ENCODE peak calls at places on chromosomes 12 and 14, in seven cellular contexts. One of them, this sample, is unnamed.

GRCh38 chr12:124041907-124042306 is 68.9 kb downstream of the ZNF664 start:
- DNase-seq in ovary: no peak
- DNase-seq in lung: no peak
- DNase-seq in WTC11: no peak
- DNase-seq in esophagus squamous epithelium: no peak
- DNase-seq in Caco-2: no peak
- DNase-seq in HFFc6: no peak
- DNase-seq in this sample: no peak

GRCh38 chr12:120109570-120110267 is 6.8 kb downstream of the RAB35 start:
- DNase-seq in ovary: no peak
- DNase-seq in lung: no peak
- DNase-seq in WTC11: no peak
- DNase-seq in esophagus squamous epithelium: no peak
- DNase-seq in Caco-2: no peak
- DNase-seq in HFFc6: no peak
- DNase-seq in this sample: no peak

GRCh38 chr14:77436042-77436441 is 12.7 kb upstream of the NOXRED1 start:
- DNase-seq in ovary: no peak
- DNase-seq in lung: no peak
- DNase-seq in WTC11: no peak
- DNase-seq in esophagus squamous epithelium: no peak
- DNase-seq in Caco-2: no peak
- DNase-seq in HFFc6: no peak
- DNase-seq in this sample: peak; percentile 16

GRCh38 chr14:91573894-91574837 is 64.1 kb upstream of the PPP4R3A start:
- DNase-seq in ovary: no peak
- DNase-seq in lung: peak; percentile 46
- DNase-seq in WTC11: peak; percentile 42
- DNase-seq in esophagus squamous epithelium: no peak
- DNase-seq in Caco-2: peak; percentile 71
- DNase-seq in HFFc6: peak; percentile 29
- DNase-seq in this sample: peak; percentile 54

GRCh38 chr14:105140581-105140980 is 28.0 kb downstream of the JAG2 start:
- DNase-seq in ovary: no peak
- DNase-seq in lung: no peak
- DNase-seq in WTC11: no peak
- DNase-seq in esophagus squamous epithelium: no peak
- DNase-seq in Caco-2: no peak
- DNase-seq in HFFc6: no peak
- DNase-seq in this sample: no peak

GRCh38 chr14:77037886-77038511 is 9.5 kb upstream of the IRF2BPL start:
- DNase-seq in ovary: peak; percentile 33
- DNase-seq in lung: no peak
- DNase-seq in WTC11: no peak
- DNase-seq in esophagus squamous epithelium: no peak
- DNase-seq in Caco-2: no peak
- DNase-seq in HFFc6: peak; percentile 36
- DNase-seq in this sample: peak; percentile 67

GRCh38 chr14:101957406-101958234 is 6.8 kb upstream of the DYNC1H1 start:
- DNase-seq in ovary: no peak
- DNase-seq in lung: no peak
- DNase-seq in WTC11: no peak
- DNase-seq in esophagus squamous epithelium: no peak
- DNase-seq in Caco-2: no peak
- DNase-seq in HFFc6: no peak
- DNase-seq in this sample: no peak

GRCh38 chr14:103576371-103577024 is 13.7 kb downstream of the COA8 start:
- DNase-seq in ovary: peak; percentile 92
- DNase-seq in lung: peak; percentile 93
- DNase-seq in WTC11: peak; percentile 36
- DNase-seq in esophagus squamous epithelium: no peak
- DNase-seq in Caco-2: no peak
- DNase-seq in HFFc6: peak; percentile 87
- DNase-seq in this sample: peak; percentile 97

GRCh38 chr14:85487215-85487614 is 42.7 kb upstream of the FLRT2 start:
- DNase-seq in ovary: no peak
- DNase-seq in lung: no peak
- DNase-seq in WTC11: no peak
- DNase-seq in esophagus squamous epithelium: no peak
- DNase-seq in Caco-2: no peak
- DNase-seq in HFFc6: peak; percentile 71
- DNase-seq in this sample: peak; percentile 91

GRCh38 chr14:37641117-37641516 is 45.7 kb downstream of the TTC6 start:
- DNase-seq in ovary: no peak
- DNase-seq in lung: no peak
- DNase-seq in WTC11: no peak
- DNase-seq in esophagus squamous epithelium: no peak
- DNase-seq in Caco-2: no peak
- DNase-seq in HFFc6: no peak
- DNase-seq in this sample: no peak

GRCh38 chr12:52804029-52804428 is 8.1 kb upstream of the KRT3 start:
- DNase-seq in ovary: no peak
- DNase-seq in lung: no peak
- DNase-seq in WTC11: no peak
- DNase-seq in esophagus squamous epithelium: no peak
- DNase-seq in Caco-2: no peak
- DNase-seq in HFFc6: no peak
- DNase-seq in this sample: no peak

GRCh38 chr12:68428724-68429580 is 96.8 kb upstream of the MDM1 start:
- DNase-seq in ovary: no peak
- DNase-seq in lung: no peak
- DNase-seq in WTC11: no peak
- DNase-seq in esophagus squamous epithelium: no peak
- DNase-seq in Caco-2: peak; percentile 72
- DNase-seq in HFFc6: peak; percentile 51
- DNase-seq in this sample: peak; percentile 57

GRCh38 chr12:116196226-116196625 is 81.3 kb downstream of the MED13L start:
- DNase-seq in ovary: no peak
- DNase-seq in lung: no peak
- DNase-seq in WTC11: no peak
- DNase-seq in esophagus squamous epithelium: no peak
- DNase-seq in Caco-2: no peak
- DNase-seq in HFFc6: no peak
- DNase-seq in this sample: no peak

GRCh38 chr12:100189241-100190012 is 11.2 kb upstream of the ACTR6 start:
- DNase-seq in ovary: no peak
- DNase-seq in lung: peak; percentile 19
- DNase-seq in WTC11: no peak
- DNase-seq in esophagus squamous epithelium: no peak
- DNase-seq in Caco-2: no peak
- DNase-seq in HFFc6: no peak
- DNase-seq in this sample: no peak

GRCh38 chr12:87116778-87117177 is 860.6 kb upstream of the MGAT4C start:
- DNase-seq in ovary: no peak
- DNase-seq in lung: no peak
- DNase-seq in WTC11: no peak
- DNase-seq in esophagus squamous epithelium: no peak
- DNase-seq in Caco-2: no peak
- DNase-seq in HFFc6: no peak
- DNase-seq in this sample: no peak

DNA sequence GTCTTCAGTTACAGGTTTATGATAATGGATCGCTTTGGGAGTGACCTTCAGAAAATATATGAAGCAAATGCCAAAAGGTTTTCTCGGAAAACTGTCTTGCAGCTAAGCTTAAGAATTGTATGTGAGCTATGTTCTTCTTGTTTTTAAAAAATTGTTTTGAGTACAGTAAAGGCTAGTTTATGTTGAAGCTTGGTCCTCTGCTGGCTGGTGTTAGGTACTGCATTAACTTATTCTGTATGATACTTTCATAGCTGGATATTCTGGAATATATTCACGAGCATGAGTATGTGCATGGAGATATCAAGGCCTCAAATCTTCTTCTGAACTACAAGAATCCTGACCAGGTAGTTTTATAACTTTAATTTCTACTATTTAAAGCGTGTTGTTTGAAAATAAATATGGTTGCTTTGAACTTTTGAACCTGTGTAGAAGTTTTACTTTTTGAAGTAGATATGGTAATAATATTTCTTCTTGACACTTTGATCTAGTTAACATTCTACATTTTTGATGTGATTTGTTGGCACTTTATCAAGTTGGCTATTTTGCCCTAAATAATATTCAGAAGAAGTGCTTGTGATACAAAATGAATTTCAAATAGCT is 55.7 kb downstream of the VRK1 start:
- DNase-seq in ovary: no peak
- DNase-seq in lung: no peak
- DNase-seq in WTC11: no peak
- DNase-seq in esophagus squamous epithelium: no peak
- DNase-seq in Caco-2: peak; percentile 21
- DNase-seq in HFFc6: peak; percentile 52
- DNase-seq in this sample: peak; percentile 75
- TF ChIP-seq CTCF in ovary: no peak
- TF ChIP-seq CTCF in lung: peak; percentile 23
- TF ChIP-seq CTCF in WTC11: peak; percentile 60
- TF ChIP-seq CTCF in esophagus squamous epithelium: peak; percentile 41
- TF ChIP-seq CTCF in Caco-2: peak; percentile 64
- TF ChIP-seq CTCF in HFFc6: peak; percentile 86
- TF ChIP-seq CTCF in this sample: peak; percentile 66

DNA sequence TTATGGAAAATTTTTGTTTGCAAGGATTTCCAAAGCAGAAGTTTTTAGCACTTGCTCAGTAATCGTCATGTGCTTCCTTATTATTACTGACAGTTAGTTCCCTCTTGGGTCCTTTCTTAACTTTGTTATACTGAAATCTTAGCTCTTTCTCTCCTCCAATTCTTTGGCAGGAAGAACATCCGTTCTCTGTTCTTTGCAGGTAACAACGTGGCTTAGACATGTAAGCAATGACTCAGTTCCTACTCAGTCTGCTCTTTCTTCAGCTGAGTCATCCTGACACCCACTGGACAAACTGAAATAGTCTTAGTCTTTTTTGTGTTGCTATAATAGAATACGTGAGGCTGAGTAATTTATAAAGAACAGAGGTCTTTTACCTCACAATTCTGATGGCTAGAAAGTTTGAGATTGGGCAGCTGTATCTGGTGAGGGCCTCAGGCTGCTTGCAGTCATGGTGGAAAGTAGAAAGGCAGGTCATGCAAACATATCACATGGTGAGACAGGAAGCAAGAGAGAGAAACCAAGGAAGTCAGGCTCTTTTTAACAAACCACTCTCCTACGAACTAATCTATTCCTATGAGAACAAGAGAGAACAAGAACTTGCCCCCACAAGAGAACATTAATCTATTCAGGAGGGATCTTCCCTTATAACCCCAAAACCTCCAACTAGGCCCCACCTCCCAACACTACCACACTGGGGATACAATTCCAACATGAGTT is 49.2 kb downstream of the TESPA1 start:
- DNase-seq in ovary: no peak
- DNase-seq in lung: no peak
- DNase-seq in WTC11: no peak
- DNase-seq in esophagus squamous epithelium: no peak
- DNase-seq in Caco-2: no peak
- DNase-seq in HFFc6: peak; percentile 89
- DNase-seq in this sample: peak; percentile 86
- TF ChIP-seq CTCF in ovary: no peak
- TF ChIP-seq CTCF in lung: no peak
- TF ChIP-seq CTCF in WTC11: no peak
- TF ChIP-seq CTCF in esophagus squamous epithelium: no peak
- TF ChIP-seq CTCF in Caco-2: no peak
- TF ChIP-seq CTCF in HFFc6: no peak
- TF ChIP-seq CTCF in this sample: no peak

DNA sequence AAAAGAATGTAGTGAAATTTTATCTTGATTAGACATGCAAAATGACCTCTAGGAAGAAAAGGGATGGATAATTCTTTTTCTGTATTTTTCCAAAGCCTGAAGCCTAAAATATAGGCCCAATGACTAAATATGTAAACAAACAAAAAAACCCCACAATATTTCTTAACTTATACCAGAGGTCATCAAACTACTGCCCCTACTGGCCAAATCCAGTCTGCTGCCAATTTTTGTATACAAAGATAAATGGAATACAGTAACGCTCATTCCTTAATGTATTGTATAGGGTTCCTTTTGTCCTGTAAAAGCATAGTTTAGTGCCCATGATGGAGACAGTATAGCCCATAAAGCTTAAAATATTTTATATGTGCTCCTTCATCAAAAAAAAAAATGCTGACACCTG is 145.7 kb upstream of the ALG10 start:
- DNase-seq in ovary: no peak
- DNase-seq in lung: no peak
- DNase-seq in WTC11: no peak
- DNase-seq in esophagus squamous epithelium: no peak
- DNase-seq in Caco-2: no peak
- DNase-seq in HFFc6: no peak
- DNase-seq in this sample: no peak
- TF ChIP-seq CTCF in ovary: no peak
- TF ChIP-seq CTCF in lung: no peak
- TF ChIP-seq CTCF in WTC11: no peak
- TF ChIP-seq CTCF in esophagus squamous epithelium: no peak
- TF ChIP-seq CTCF in Caco-2: peak; percentile 26
- TF ChIP-seq CTCF in HFFc6: peak; percentile 38
- TF ChIP-seq CTCF in this sample: no peak

DNA sequence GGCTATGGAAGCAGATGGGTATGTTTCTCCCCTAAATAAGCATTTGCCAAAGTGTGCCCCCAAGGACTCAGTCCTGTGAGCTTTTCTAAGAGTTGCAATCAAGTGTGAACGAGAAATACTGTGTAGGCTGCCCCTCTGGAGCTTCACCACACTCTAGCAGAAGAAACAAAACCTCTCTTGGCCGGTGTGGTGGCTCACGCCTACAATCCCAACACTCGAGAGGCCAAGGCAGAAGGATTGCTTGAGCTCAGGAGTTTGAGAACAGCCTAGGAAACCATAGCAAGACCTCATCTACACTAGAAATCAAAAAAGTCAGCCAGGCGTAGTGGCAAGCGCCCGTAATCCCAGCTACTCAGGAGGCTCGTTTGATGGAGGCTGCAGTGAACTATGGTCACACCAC is 9.8 kb downstream of the VPS37B start:
- DNase-seq in ovary: no peak
- DNase-seq in lung: no peak
- DNase-seq in WTC11: no peak
- DNase-seq in esophagus squamous epithelium: no peak
- DNase-seq in Caco-2: no peak
- DNase-seq in HFFc6: no peak
- DNase-seq in this sample: no peak
- TF ChIP-seq CTCF in ovary: no peak
- TF ChIP-seq CTCF in lung: no peak
- TF ChIP-seq CTCF in WTC11: no peak
- TF ChIP-seq CTCF in esophagus squamous epithelium: no peak
- TF ChIP-seq CTCF in Caco-2: no peak
- TF ChIP-seq CTCF in HFFc6: no peak
- TF ChIP-seq CTCF in this sample: no peak

GRCh38 chr12:114213055-114213561 is 192.8 kb downstream of the TBX5 start:
- DNase-seq in ovary: no peak
- DNase-seq in lung: no peak
- DNase-seq in WTC11: no peak
- DNase-seq in esophagus squamous epithelium: no peak
- DNase-seq in Caco-2: no peak
- DNase-seq in HFFc6: no peak
- DNase-seq in this sample: no peak
- TF ChIP-seq CTCF in ovary: no peak
- TF ChIP-seq CTCF in lung: no peak
- TF ChIP-seq CTCF in WTC11: no peak
- TF ChIP-seq CTCF in esophagus squamous epithelium: no peak
- TF ChIP-seq CTCF in Caco-2: peak; percentile 17
- TF ChIP-seq CTCF in HFFc6: peak; percentile 35
- TF ChIP-seq CTCF in this sample: no peak

GRCh38 chr14:61733972-61734371 is 28.2 kb upstream of the SNAPC1 start:
- DNase-seq in ovary: no peak
- DNase-seq in lung: no peak
- DNase-seq in WTC11: no peak
- DNase-seq in esophagus squamous epithelium: no peak
- DNase-seq in Caco-2: no peak
- DNase-seq in HFFc6: no peak
- DNase-seq in this sample: no peak
- TF ChIP-seq CTCF in ovary: no peak
- TF ChIP-seq CTCF in lung: no peak
- TF ChIP-seq CTCF in WTC11: no peak
- TF ChIP-seq CTCF in esophagus squamous epithelium: no peak
- TF ChIP-seq CTCF in Caco-2: no peak
- TF ChIP-seq CTCF in HFFc6: peak; percentile 31
- TF ChIP-seq CTCF in this sample: no peak